ENCODE peak calls at places on chromosomes 11 and 22, in five cellular contexts. One of them, this sample, is unnamed.
A peak's percentile ranks its signal among the peaks of the same experiment; 100 is the strongest.

GRCh38 chr11:95827661-95828060 is 37.4 kb downstream of the CEP57 start:
- DNase-seq in lung: no peak
- DNase-seq in NCI-H2029: no peak
- DNase-seq in kidney tubule cell: no peak
- DNase-seq in fibroblast of the conjunctiva: no peak
- DNase-seq in this sample: no peak

GRCh38 chr11:71305041-71305440 is 52.7 kb upstream of the SHANK2 start:
- DNase-seq in lung: peak; percentile 6
- DNase-seq in NCI-H2029: no peak
- DNase-seq in kidney tubule cell: no peak
- DNase-seq in fibroblast of the conjunctiva: no peak
- DNase-seq in this sample: no peak

GRCh38 chr11:28463826-28464225 is 355.6 kb downstream of the METTL15 start:
- DNase-seq in lung: no peak
- DNase-seq in NCI-H2029: no peak
- DNase-seq in kidney tubule cell: no peak
- DNase-seq in fibroblast of the conjunctiva: no peak
- DNase-seq in this sample: no peak

GRCh38 chr11:120425527-120425926 is 86.0 kb upstream of the GRIK4 start:
- DNase-seq in lung: no peak
- DNase-seq in NCI-H2029: no peak
- DNase-seq in kidney tubule cell: no peak
- DNase-seq in fibroblast of the conjunctiva: no peak
- DNase-seq in this sample: no peak

GRCh38 chr11:88420165-88420781 is 82.7 kb upstream of the CTSC start:
- DNase-seq in lung: peak; percentile 34
- DNase-seq in NCI-H2029: no peak
- DNase-seq in kidney tubule cell: no peak
- DNase-seq in fibroblast of the conjunctiva: no peak
- DNase-seq in this sample: no peak

GRCh38 chr11:45383229-45383628 is 97.1 kb upstream of the SYT13 start:
- DNase-seq in lung: no peak
- DNase-seq in NCI-H2029: no peak
- DNase-seq in kidney tubule cell: no peak
- DNase-seq in fibroblast of the conjunctiva: no peak
- DNase-seq in this sample: no peak

GRCh38 chr11:35802221-35802620 is 139.6 kb downstream of the TRIM44 start:
- DNase-seq in lung: no peak
- DNase-seq in NCI-H2029: no peak
- DNase-seq in kidney tubule cell: no peak
- DNase-seq in fibroblast of the conjunctiva: no peak
- DNase-seq in this sample: no peak

GRCh38 chr11:58998480-58999290 is 59.4 kb downstream of the GLYATL1 start:
- DNase-seq in lung: no peak
- DNase-seq in NCI-H2029: no peak
- DNase-seq in kidney tubule cell: no peak
- DNase-seq in fibroblast of the conjunctiva: no peak
- DNase-seq in this sample: no peak

GRCh38 chr22:46763051-46763705 is 728 bp downstream of the TBC1D22A start:
- DNase-seq in lung: no peak
- DNase-seq in NCI-H2029: no peak
- DNase-seq in kidney tubule cell: no peak
- DNase-seq in fibroblast of the conjunctiva: no peak
- DNase-seq in this sample: no peak